ENCODE peak calls at places on chromosomes 11 and 22, in four cellular contexts. J is SK-N-SH, R is A549, Z is K562. L is an unnamed sample.

GRCh38 chr11:61587541-61587941 is 6.7 kb upstream of the SYT7 start:
- DNase-seq in R (peak), Z (peak), J (no peak), L (no peak)

GRCh38 chr11:35357893-35358292 is 61.5 kb downstream of the SLC1A2 start:
- DNase-seq in J (no peak), Z (no peak), R (no peak), L (no peak)

GRCh38 chr11:2587132-2587930 is 112.5 kb downstream of the KCNQ1OT1 start:
- DNase-seq in R (no peak), J (peak), Z (peak), L (no peak)

GRCh38 chr22:19097518-19097917 is 24.7 kb downstream of the DGCR2 start:
- DNase-seq in J (no peak), Z (peak), R (no peak), L (no peak)

GRCh38 chr11:134866215-134866614 is 454.2 kb upstream of the B3GAT1 start:
- DNase-seq in R (no peak), Z (no peak), J (no peak), L (no peak)

GRCh38 chr11:60133917-60134316 is 45.5 kb downstream of the MS4A2 start:
- DNase-seq in R (no peak), Z (no peak), J (no peak), L (no peak)

GRCh38 chr22:23514317-23515038 is 65.6 kb downstream of the IGLL1 start:
- DNase-seq in Z (no peak), R (no peak), J (peak), L (no peak)

GRCh38 chr11:14408612-14409011 is 49.6 kb upstream of the RRAS2 start:
- DNase-seq in Z (no peak), R (no peak), J (no peak), L (no peak)

GRCh38 chr22:37557321-37558001 is 2.8 kb upstream of the CDC42EP1 start:
- DNase-seq in R (no peak), Z (no peak), J (no peak), L (no peak)

GRCh38 chr11:116727990-116728389 is 44.8 kb downstream of the BUD13 start:
- DNase-seq in Z (no peak), J (no peak), R (no peak), L (no peak)

GRCh38 chr22:48709453-48709852 is 1118.2 kb downstream of the BRD1 start:
- DNase-seq in R (no peak), J (no peak), Z (no peak), L (no peak)

GRCh38 chr11:15800121-15800800 is 556.1 kb downstream of the SOX6 start:
- DNase-seq in Z (no peak), R (no peak), J (no peak), L (no peak)

GRCh38 chr11:1888347-1888753 is 3.3 kb downstream of the PRR33 start:
- DNase-seq in R (no peak), J (peak), Z (no peak), L (no peak)

GRCh38 chr11:44626645-44627044 is 61.2 kb downstream of the CD82 start:
- DNase-seq in Z (no peak), R (no peak), J (no peak), L (no peak)

GRCh38 chr11:43681543-43681942 is 1.0 kb downstream of the HSD17B12 start:
- DNase-seq in Z (no peak), J (no peak), R (peak), L (no peak)

GRCh38 chr11:120883404-120884135 is 140.3 kb upstream of the TBCEL start:
- DNase-seq in J (peak), R (no peak), Z (no peak), L (no peak)

GRCh38 chr11:34916810-34917780 is 677 bp downstream of the PDHX start:
- DNase-seq in J (no peak), R (peak), Z (peak), L (no peak)

GRCh38 chr22:48745842-48746788 is 1081.6 kb downstream of the BRD1 start:
- DNase-seq in Z (no peak), J (no peak), R (no peak), L (no peak)

GRCh38 chr11:11978792-11979486 is 29.5 kb downstream of the DKK3 start:
- DNase-seq in Z (no peak), J (peak), R (no peak), L (no peak)

GRCh38 chr11:114886644-114887259 is 208.4 kb downstream of the NXPE2 start:
- DNase-seq in R (no peak), Z (no peak), J (no peak), L (no peak)

GRCh38 chr22:37887610-37888378 is 18.3 kb upstream of the MICALL1 start:
- DNase-seq in Z (no peak), J (no peak), R (no peak), L (no peak)

GRCh38 chr11:22275600-22275999 is 62.6 kb upstream of the SLC17A6 start:
- DNase-seq in Z (no peak), R (no peak), J (no peak), L (no peak)

GRCh38 chr11:108713076-108713790 is 48.4 kb downstream of the DDX10 start:
- DNase-seq in J (no peak), Z (no peak), R (no peak), L (peak)

GRCh38 chr11:845872-846271 is 3.2 kb downstream of the TSPAN4 start:
- DNase-seq in J (no peak), R (no peak), Z (no peak), L (no peak)

GRCh38 chr11:266676-267439 is 11.3 kb upstream of the NLRP6 start:
- DNase-seq in J (no peak), R (no peak), Z (peak), L (no peak)

GRCh38 chr22:44214187-44214586 is 33.5 kb downstream of the PARVG start:
- DNase-seq in J (no peak), Z (no peak), R (no peak), L (no peak)

GRCh38 chr11:124313849-124314248 is at the start of gene OR8D1:
- DNase-seq in J (no peak), Z (no peak), R (no peak), L (no peak)

GRCh38 chr11:88103337-88104206 is 71.7 kb downstream of the RAB38 start:
- DNase-seq in R (peak), Z (peak), J (peak), L (peak)

GRCh38 chr11:30322826-30323710 is at the start of gene ARL14EP:
- DNase-seq in J (peak), Z (peak), R (peak), L (peak)

GRCh38 chr11:30329150-30329940 is 6.4 kb downstream of the ARL14EP start:
- DNase-seq in Z (no peak), R (no peak), J (no peak), L (no peak)

GRCh38 chr11:30326911-30327310 is 4.0 kb downstream of the ARL14EP start:
- DNase-seq in J (no peak), R (no peak), Z (no peak), L (no peak)

GRCh38 chr11:30328676-30329075 is 5.8 kb downstream of the ARL14EP start:
- DNase-seq in Z (no peak), R (no peak), J (no peak), L (no peak)

DNA sequence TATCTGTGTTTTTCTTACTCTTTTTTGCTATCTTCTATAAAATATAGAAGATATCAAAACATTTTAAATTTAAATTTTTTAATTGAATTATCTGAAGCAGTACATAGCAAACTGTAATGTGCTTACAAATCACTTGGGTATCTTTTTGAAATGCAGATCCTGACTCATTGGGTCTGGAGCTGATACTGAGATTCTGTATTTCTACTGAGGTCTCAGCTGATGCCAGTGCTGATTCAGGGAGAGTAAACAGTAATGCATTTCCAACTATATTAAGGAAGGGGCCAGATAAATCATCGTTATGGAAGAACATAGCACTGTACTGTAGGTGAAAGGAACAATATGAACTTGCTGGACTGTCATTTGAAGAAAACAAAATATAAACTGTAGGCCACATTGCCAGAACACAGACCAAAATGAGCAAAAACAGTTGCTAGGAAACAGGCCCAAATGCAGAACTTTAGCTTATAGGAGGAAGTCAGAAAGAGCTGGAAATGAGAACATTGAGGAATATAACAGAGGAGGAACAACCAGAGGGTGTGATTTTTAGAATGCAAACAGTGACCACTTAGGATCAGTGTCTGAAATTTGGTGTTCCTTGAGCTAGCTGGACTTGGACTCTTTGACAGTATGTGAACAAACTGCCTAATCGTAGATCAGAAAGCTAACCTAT is 3.3 kb downstream of the ARL14EP start:
- DNase-seq in Z (no peak), J (peak), R (no peak), L (no peak)
- TF ChIP-seq RCOR1 in Z (no peak), J (no peak), R (no peak), L (no peak)

DNA sequence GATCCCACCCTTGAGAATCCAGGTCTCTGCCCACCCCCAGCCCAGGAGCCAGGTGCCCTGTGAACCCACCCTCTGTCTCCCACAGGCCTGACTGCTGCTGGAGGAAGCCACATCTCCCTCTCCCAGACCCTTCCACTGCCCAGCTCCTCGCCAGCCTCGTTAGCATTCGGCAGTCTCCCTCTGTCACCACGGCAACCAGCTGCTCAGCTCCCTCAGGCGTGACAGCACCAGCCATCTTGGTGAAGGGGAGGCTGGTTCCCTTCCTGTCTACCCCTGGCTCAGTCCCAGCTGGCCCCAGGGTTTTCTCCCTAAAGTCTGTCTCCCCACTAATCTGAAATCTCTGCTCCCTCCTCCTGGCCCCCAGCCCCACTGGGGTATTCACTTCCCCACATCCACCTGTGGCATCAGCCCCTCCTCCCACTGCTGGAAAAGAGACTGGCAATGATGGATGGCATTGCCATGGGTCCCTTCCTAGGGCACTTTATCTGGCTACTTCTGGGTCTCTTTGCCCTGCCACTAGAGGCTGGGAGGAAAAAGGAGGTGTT is 28.1 kb downstream of the NRXN2 start:
- DNase-seq in R (no peak), J (peak), Z (no peak), L (no peak)
- TF ChIP-seq CHD2 in R (no peak), J (no peak), Z (no peak), L (no peak)

GRCh38 chr11:102318469-102318868 is 1.2 kb downstream of the BIRC3 start:
- DNase-seq in J (no peak), R (peak), Z (no peak), L (no peak)

GRCh38 chr11:102320166-102320565 is 2.9 kb downstream of the BIRC3 start:
- DNase-seq in Z (no peak), J (no peak), R (no peak), L (no peak)

GRCh38 chr11:102322560-102322959 is 5.3 kb downstream of the BIRC3 start:
- DNase-seq in Z (no peak), J (no peak), R (no peak), L (no peak)

GRCh38 chr11:102319544-102319943 is 2.3 kb downstream of the BIRC3 start:
- DNase-seq in J (no peak), R (no peak), Z (no peak), L (no peak)

DNA sequence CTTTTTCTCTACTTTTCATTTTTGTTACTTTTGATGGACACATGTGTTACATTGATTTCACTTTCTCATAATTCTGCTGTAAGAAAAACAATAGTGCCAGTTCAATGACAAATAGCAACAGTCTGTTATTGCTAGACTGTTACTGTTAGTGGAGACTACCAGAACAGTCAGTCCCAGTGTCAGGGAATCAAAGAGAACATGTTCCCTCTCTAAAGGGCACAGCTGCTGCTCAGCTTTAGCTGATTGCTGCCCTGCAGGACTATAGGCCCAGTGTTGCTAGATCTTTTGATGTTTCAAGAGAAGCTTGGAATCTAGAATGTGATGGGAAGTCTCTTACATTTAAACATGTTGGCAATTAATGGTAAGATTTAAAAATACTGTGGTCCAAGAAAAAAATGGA is 3.4 kb downstream of the BIRC3 start:
- DNase-seq in J (no peak), Z (no peak), R (no peak), L (no peak)
- TF ChIP-seq RCOR1 in J (no peak), Z (no peak), R (no peak), L (no peak)

GRCh38 chr11:33703234-33703633 is 2.6 kb upstream of the C11orf91 start:
- DNase-seq in R (no peak), J (no peak), Z (no peak), L (no peak)
- TF ChIP-seq CHD2 in R (no peak), J (no peak), Z (no peak), L (no peak)

DNA sequence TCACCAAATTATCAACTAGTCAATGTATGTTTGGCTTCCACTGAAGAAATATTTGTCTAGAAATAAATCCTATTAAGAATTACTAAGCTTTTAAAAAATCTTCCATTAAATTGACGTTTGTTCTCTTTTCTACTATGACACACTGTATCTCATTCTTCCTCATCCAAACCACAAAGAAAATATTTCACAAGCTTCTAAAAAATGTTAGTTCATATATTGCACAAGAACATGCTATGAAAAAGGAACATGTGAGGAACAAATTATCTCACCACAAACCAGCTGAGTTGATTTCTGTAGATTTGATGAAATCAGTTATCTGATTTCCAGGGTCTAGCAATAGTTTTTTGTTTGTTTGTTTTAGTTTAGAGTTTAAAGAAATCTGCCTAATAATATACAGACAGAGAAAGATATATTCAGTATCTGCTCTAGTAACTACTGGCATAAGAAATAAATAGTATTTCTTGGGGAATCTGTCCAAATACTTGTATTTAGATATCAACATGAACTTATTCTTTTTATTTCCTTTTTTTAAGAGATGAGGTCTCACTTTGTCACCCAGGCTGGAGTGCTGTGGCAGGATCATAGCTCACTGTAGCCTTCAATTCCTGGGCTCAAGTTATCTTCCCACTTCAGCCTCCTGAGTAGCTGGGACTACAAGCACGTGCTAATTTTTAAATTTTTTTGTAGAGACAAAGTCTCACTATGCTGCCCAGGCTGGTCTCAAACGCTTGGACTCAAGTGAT is 161.7 kb downstream of the ATG16L2 start:
- DNase-seq in J (no peak), R (no peak), Z (no peak), L (no peak)
- TF ChIP-seq RCOR1 in J (no peak), R (no peak), Z (no peak), L (no peak)

L was measured in GM12878.